ENCODE peak calls at places on chromosomes 12 and 14, in seven cellular contexts. I is transverse colon, H is HCT116, T is body of pancreas, E is BJ, G is right cardiac atrium, N is left lung. J is an unnamed sample.
A peak's percentile ranks its signal among the peaks of the same experiment; 100 is the strongest.

GRCh38 chr14:78637489-78637888 is 467.3 kb downstream of the NRXN3 start:
- DNase-seq in I (no peak), H (no peak), T (no peak), E (no peak), G (no peak), N (no peak), J (no peak)

GRCh38 chr12:38384816-38385491 is 68.4 kb downstream of the ALG10B start:
- DNase-seq in I (no peak), H (no peak), T (no peak), E (no peak), G (no peak), N (no peak), J (no peak)

GRCh38 chr12:22190969-22191368 is 143.5 kb downstream of the ST8SIA1 start:
- DNase-seq in I (no peak), H (no peak), T (no peak), E (no peak), G (no peak), N (no peak), J (no peak)

GRCh38 chr14:75299064-75299463 is 20.4 kb downstream of the FOS start:
- DNase-seq in I (peak; percentile 37), H (no peak), T (peak; percentile 35), E (no peak), G (no peak), N (no peak), J (no peak)

GRCh38 chr12:111745201-111745600 is 21.5 kb upstream of the ALDH2 start:
- DNase-seq in I (no peak), H (no peak), T (no peak), E (no peak), G (no peak), N (no peak), J (no peak)

GRCh38 chr14:26984318-26985177 is 386.7 kb upstream of the NOVA1 start:
- DNase-seq in I (peak; percentile 64), H (peak; percentile 4), T (peak; percentile 73), E (no peak), G (no peak), N (no peak), J (peak; percentile 81)

GRCh38 chr12:117685115-117685926 is 283.5 kb downstream of the KSR2 start:
- DNase-seq in I (peak; percentile 66), H (no peak), T (peak; percentile 80), E (peak; percentile 79), G (peak; percentile 55), N (no peak), J (peak; percentile 39)

GRCh38 chr14:91261115-91261514 is 16.6 kb upstream of the GPR68 start:
- DNase-seq in I (no peak), H (no peak), T (no peak), E (no peak), G (no peak), N (no peak), J (no peak)

GRCh38 chr12:67540920-67541624 is 107.5 kb upstream of the DYRK2 start:
- DNase-seq in I (no peak), H (no peak), T (no peak), E (no peak), G (no peak), N (no peak), J (no peak)

GRCh38 chr12:109777544-109777943 is 55.7 kb downstream of the TRPV4 start:
- DNase-seq in I (peak; percentile 25), H (no peak), T (no peak), E (no peak), G (no peak), N (no peak), J (peak; percentile 43)

GRCh38 chr12:56040963-56041578 is 647 bp upstream of the RPS26 start:
- DNase-seq in I (no peak), H (no peak), T (no peak), E (no peak), G (no peak), N (no peak), J (no peak)

GRCh38 chr14:25231006-25231405 is 181.1 kb upstream of the STXBP6 start:
- DNase-seq in I (no peak), H (no peak), T (no peak), E (no peak), G (no peak), N (no peak), J (peak; percentile 0)

GRCh38 chr14:91841065-91841464 is 26.3 kb downstream of the TC2N start:
- DNase-seq in I (no peak), H (no peak), T (no peak), E (no peak), G (no peak), N (no peak), J (no peak)

GRCh38 chr12:75334384-75335030 is at the start of gene GLIPR1L1:
- DNase-seq in I (peak; percentile 87), H (peak; percentile 92), T (peak; percentile 83), E (peak; percentile 46), G (peak; percentile 89), N (peak; percentile 83), J (peak; percentile 94)

GRCh38 chr14:105485720-105486332 is 860 bp upstream of the CRIP1 start:
- DNase-seq in I (no peak), H (no peak), T (peak; percentile 61), E (no peak), G (peak; percentile 85), N (no peak), J (peak; percentile 71)

GRCh38 chr12:115096673-115097349 is 412.8 kb upstream of the TBX3 start:
- DNase-seq in I (no peak), H (no peak), T (no peak), E (peak; percentile 34), G (no peak), N (no peak), J (no peak)

GRCh38 chr14:71764701-71765347 is 167.4 kb upstream of the RGS6 start:
- DNase-seq in I (no peak), H (no peak), T (no peak), E (no peak), G (no peak), N (peak; percentile 14), J (no peak)

GRCh38 chr12:128724468-128725046 is 99.2 kb downstream of the SLC15A4 start:
- DNase-seq in I (no peak), H (no peak), T (no peak), E (no peak), G (no peak), N (no peak), J (no peak)

GRCh38 chr12:87020071-87020470 is 763.9 kb upstream of the MGAT4C start:
- DNase-seq in I (no peak), H (no peak), T (no peak), E (no peak), G (no peak), N (no peak), J (no peak)

GRCh38 chr12:3520168-3520567 is 29.2 kb downstream of the PRMT8 start:
- DNase-seq in I (peak; percentile 22), H (no peak), T (peak; percentile 76), E (no peak), G (peak; percentile 81), N (no peak), J (peak; percentile 74)

GRCh38 chr14:89351364-89351957 is 65.6 kb downstream of the FOXN3 start:
- DNase-seq in I (peak; percentile 35), H (no peak), T (peak; percentile 47), E (no peak), G (peak; percentile 75), N (no peak), J (peak; percentile 62)

GRCh38 chr12:41998451-41998850 is 146.2 kb downstream of the GXYLT1 start:
- DNase-seq in I (no peak), H (no peak), T (no peak), E (no peak), G (no peak), N (no peak), J (no peak)

GRCh38 chr14:30006695-30007094 is 79.0 kb upstream of the PRKD1 start:
- DNase-seq in I (no peak), H (no peak), T (no peak), E (no peak), G (no peak), N (no peak), J (no peak)

GRCh38 chr12:93762059-93762719 is 85.0 kb downstream of the CRADD start:
- DNase-seq in I (no peak), H (no peak), T (no peak), E (no peak), G (no peak), N (no peak), J (no peak)
- H3K4me3 ChIP-seq in I (no peak overlapping the region), H (no peak overlapping the region), T (no peak overlapping the region), E (no peak overlapping the region), G (no peak overlapping the region), N (no peak overlapping the region), J (no peak overlapping the region)

GRCh38 chr12:862303-862911 is 87.1 kb downstream of the RAD52 start:
- DNase-seq in I (no peak), H (no peak), T (no peak), E (no peak), G (no peak), N (no peak), J (no peak)
- H3K4me3 ChIP-seq in I (no peak overlapping the region), H (no peak overlapping the region), T (no peak overlapping the region), E (no peak overlapping the region), G (no peak overlapping the region), N (no peak overlapping the region), J (no peak overlapping the region)

GRCh38 chr12:47348206-47348605 is 268.4 kb upstream of the AMIGO2 start:
- DNase-seq in I (no peak), H (no peak), T (no peak), E (no peak), G (no peak), N (no peak), J (no peak)

GRCh38 chr12:47353508-47353907 is 273.7 kb upstream of the AMIGO2 start:
- DNase-seq in I (no peak), H (no peak), T (no peak), E (no peak), G (no peak), N (no peak), J (no peak)

GRCh38 chr12:47349102-47349769 is 269.5 kb upstream of the AMIGO2 start:
- DNase-seq in I (no peak), H (no peak), T (no peak), E (no peak), G (no peak), N (no peak), J (no peak)

GRCh38 chr12:47346251-47347019 is 266.7 kb upstream of the AMIGO2 start:
- DNase-seq in I (no peak), H (no peak), T (peak; percentile 28), E (no peak), G (no peak), N (no peak), J (no peak)

GRCh38 chr12:47349770-47350408 is 270.1 kb upstream of the AMIGO2 start:
- DNase-seq in I (no peak), H (no peak), T (no peak), E (no peak), G (no peak), N (no peak), J (no peak)
- H3K4me3 ChIP-seq in I (no peak overlapping the region), H (no peak overlapping the region), T (no peak overlapping the region), E (no peak overlapping the region), G (no peak overlapping the region), N (no peak overlapping the region), J (no peak overlapping the region)

GRCh38 chr14:23751591-23751990 is 115.4 kb downstream of the DHRS2 start:
- DNase-seq in I (no peak), H (no peak), T (no peak), E (no peak), G (no peak), N (no peak), J (no peak)

DNA sequence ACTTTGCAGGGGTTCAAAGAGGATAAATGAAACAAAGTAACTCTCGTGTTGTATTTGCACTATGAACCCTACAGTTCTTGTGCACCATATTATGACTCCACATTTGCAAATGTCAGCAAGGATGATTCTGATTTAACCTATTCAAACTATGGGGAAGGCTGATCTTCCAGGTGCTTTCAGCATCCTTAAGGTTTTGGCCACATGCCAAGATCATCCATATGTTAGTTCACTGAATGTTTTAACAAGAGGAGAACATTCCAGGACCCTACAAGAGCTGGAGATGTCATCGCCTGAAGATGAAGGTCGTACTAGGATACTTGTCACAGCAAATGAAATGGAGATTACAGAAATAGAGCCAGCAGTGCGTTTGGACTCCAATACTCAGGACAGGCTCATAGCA is 114.2 kb downstream of the DHRS2 start:
- DNase-seq in I (no peak), H (no peak), T (no peak), E (no peak), G (no peak), N (no peak), J (no peak)
- H3K4me3 ChIP-seq in I (no peak overlapping the region), H (no peak overlapping the region), T (no peak overlapping the region), E (no peak overlapping the region), G (no peak overlapping the region), N (no peak overlapping the region), J (no peak overlapping the region)